ENCODE peak calls at places on chromosomes 16 and 17, in four cellular contexts. Q, T, Z and O are unnamed samples.

GRCh38 chr16:2162676-2163118 is 7.1 kb downstream of the TRAF7 start:
- DNase-seq in Q (no peak), T (no peak), Z (no peak), O (no peak)

GRCh38 chr17:39939588-39940419 is 12.3 kb downstream of the LRRC3C start:
- DNase-seq in Q (no peak), T (peak), Z (no peak), O (no peak)

GRCh38 chr16:29641561-29641960 is 21.5 kb upstream of the SPN start:
- DNase-seq in Q (no peak), T (no peak), Z (no peak), O (no peak)

GRCh38 chr17:1764274-1764673 is 2.4 kb downstream of the SERPINF1 start:
- DNase-seq in Q (no peak), T (peak), Z (peak), O (no peak)

GRCh38 chr16:28309811-28310311 is 17.5 kb downstream of the SBK1 start:
- DNase-seq in Q (peak), T (peak), Z (no peak), O (peak)

GRCh38 chr16:46894011-46894672 is 10.0 kb downstream of the GPT2 start:
- DNase-seq in Q (no peak), T (no peak), Z (no peak), O (no peak)

GRCh38 chr16:19885456-19886060 is 910 bp upstream of the GPRC5B start:
- DNase-seq in Q (no peak), T (no peak), Z (no peak), O (no peak)

GRCh38 chr17:68576811-68577551 is 24.2 kb downstream of the FAM20A start:
- DNase-seq in Q (no peak), T (no peak), Z (no peak), O (no peak)

GRCh38 chr16:14658063-14658462 is 25.3 kb downstream of the BFAR start:
- DNase-seq in Q (no peak), T (peak), Z (no peak), O (no peak)

GRCh38 chr17:71709974-71710373 is 410.8 kb upstream of the SOX9 start:
- DNase-seq in Q (no peak), T (no peak), Z (no peak), O (no peak)

GRCh38 chr17:44155488-44155887 is 13.8 kb downstream of the HROB start:
- DNase-seq in Q (no peak), T (no peak), Z (no peak), O (no peak)

GRCh38 chr17:47275245-47275984 is 21.8 kb downstream of the ITGB3 start:
- DNase-seq in Q (no peak), T (no peak), Z (no peak), O (no peak)

GRCh38 chr17:42411905-42412679 is 11.0 kb downstream of the CAVIN1 start:
- DNase-seq in Q (no peak), T (no peak), Z (no peak), O (no peak)

GRCh38 chr16:1097800-1098199 is 1.8 kb upstream of the C1QTNF8 start:
- DNase-seq in Q (no peak), T (no peak), Z (no peak), O (no peak)

GRCh38 chr16:83552930-83553329 is 254.8 kb upstream of the HSBP1 start:
- DNase-seq in Q (no peak), T (no peak), Z (no peak), O (no peak)

GRCh38 chr17:60641126-60641525 is 36.5 kb upstream of the BCAS3 start:
- DNase-seq in Q (no peak), T (no peak), Z (no peak), O (no peak)

GRCh38 chr16:49608801-49609200 is 235.2 kb downstream of the C16orf78 start:
- DNase-seq in Q (no peak), T (no peak), Z (no peak), O (no peak)